ENCODE peak calls at places on chromosomes 12 and 14, in five cellular contexts. One of them, this sample, is unnamed.

GRCh38 chr12:56126732-56127239 is 1.3 kb upstream of the ESYT1 start:
- DNase-seq in GM23338: no peak
- DNase-seq in A549: no peak
- DNase-seq in K562: no peak
- DNase-seq in HepG2: no peak
- DNase-seq in this sample: no peak

GRCh38 chr14:30580616-30581282 is 21.8 kb downstream of the G2E3 start:
- DNase-seq in GM23338: no peak
- DNase-seq in A549: no peak
- DNase-seq in K562: no peak
- DNase-seq in HepG2: no peak
- DNase-seq in this sample: no peak

GRCh38 chr14:37129047-37129446 is 43.4 kb downstream of the SLC25A21 start:
- DNase-seq in GM23338: no peak
- DNase-seq in A549: no peak
- DNase-seq in K562: no peak
- DNase-seq in HepG2: no peak
- DNase-seq in this sample: no peak

GRCh38 chr12:76299536-76300296 is 48.5 kb downstream of the BBS10 start:
- DNase-seq in GM23338: no peak
- DNase-seq in A549: peak
- DNase-seq in K562: no peak
- DNase-seq in HepG2: peak
- DNase-seq in this sample: no peak

GRCh38 chr14:51534623-51535022 is 117.1 kb upstream of the FRMD6 start:
- DNase-seq in GM23338: no peak
- DNase-seq in A549: no peak
- DNase-seq in K562: no peak
- DNase-seq in HepG2: peak
- DNase-seq in this sample: no peak

GRCh38 chr14:56211124-56211523 is 92.9 kb downstream of the PELI2 start:
- DNase-seq in GM23338: no peak
- DNase-seq in A549: no peak
- DNase-seq in K562: no peak
- DNase-seq in HepG2: no peak
- DNase-seq in this sample: no peak

GRCh38 chr12:67364228-67364627 is 95.1 kb downstream of the CAND1 start:
- DNase-seq in GM23338: no peak
- DNase-seq in A549: no peak
- DNase-seq in K562: no peak
- DNase-seq in HepG2: no peak
- DNase-seq in this sample: no peak

GRCh38 chr14:83894519-83894918 is 1635.4 kb upstream of the FLRT2 start:
- DNase-seq in GM23338: peak
- DNase-seq in A549: no peak
- DNase-seq in K562: no peak
- DNase-seq in HepG2: no peak
- DNase-seq in this sample: no peak

GRCh38 chr14:100554082-100554677 is 33.0 kb downstream of the BEGAIN start:
- DNase-seq in GM23338: no peak
- DNase-seq in A549: no peak
- DNase-seq in K562: peak
- DNase-seq in HepG2: no peak
- DNase-seq in this sample: no peak

GRCh38 chr14:89787525-89787924 is 167.0 kb downstream of the EFCAB11 start:
- DNase-seq in GM23338: no peak
- DNase-seq in A549: no peak
- DNase-seq in K562: no peak
- DNase-seq in HepG2: no peak
- DNase-seq in this sample: no peak

GRCh38 chr14:52363969-52364368 is 49.9 kb downstream of the PTGER2 start:
- DNase-seq in GM23338: no peak
- DNase-seq in A549: no peak
- DNase-seq in K562: no peak
- DNase-seq in HepG2: no peak
- DNase-seq in this sample: no peak

GRCh38 chr12:10272466-10272865 is 35.2 kb upstream of the KLRD1 start:
- DNase-seq in GM23338: no peak
- DNase-seq in A549: no peak
- DNase-seq in K562: no peak
- DNase-seq in HepG2: no peak
- DNase-seq in this sample: no peak

GRCh38 chr14:26204954-26205479 is 392.8 kb downstream of the NOVA1 start:
- DNase-seq in GM23338: peak
- DNase-seq in A549: no peak
- DNase-seq in K562: no peak
- DNase-seq in HepG2: no peak
- DNase-seq in this sample: no peak

GRCh38 chr12:103677341-103677740 is 90.3 kb downstream of the STAB2 start:
- DNase-seq in GM23338: peak
- DNase-seq in A549: no peak
- DNase-seq in K562: no peak
- DNase-seq in HepG2: no peak
- DNase-seq in this sample: no peak

GRCh38 chr12:25323774-25324086 is 73.0 kb upstream of the KRAS start:
- DNase-seq in GM23338: no peak
- DNase-seq in A549: no peak
- DNase-seq in K562: no peak
- DNase-seq in HepG2: no peak
- DNase-seq in this sample: no peak

GRCh38 chr14:68663385-68664076 is 129.3 kb downstream of the ZFP36L1 start:
- DNase-seq in GM23338: no peak
- DNase-seq in A549: no peak
- DNase-seq in K562: no peak
- DNase-seq in HepG2: no peak
- DNase-seq in this sample: peak
- TF ChIP-seq JUNB in GM23338: no peak
- TF ChIP-seq JUNB in A549: no peak
- TF ChIP-seq JUNB in K562: no peak
- TF ChIP-seq JUNB in HepG2: no peak
- TF ChIP-seq JUNB in this sample: peak

GRCh38 chr12:132617135-132617701 is 1.4 kb upstream of the P2RX2 start:
- DNase-seq in GM23338: no peak
- DNase-seq in A549: no peak
- DNase-seq in K562: no peak
- DNase-seq in HepG2: no peak
- DNase-seq in this sample: no peak

GRCh38 chr12:132620113-132620892 is 1.7 kb downstream of the P2RX2 start:
- DNase-seq in GM23338: no peak
- DNase-seq in A549: no peak
- DNase-seq in K562: no peak
- DNase-seq in HepG2: no peak
- DNase-seq in this sample: no peak

GRCh38 chr12:132618683-132619043 is at the start of gene P2RX2:
- DNase-seq in GM23338: peak
- DNase-seq in A549: no peak
- DNase-seq in K562: no peak
- DNase-seq in HepG2: no peak
- DNase-seq in this sample: no peak

GRCh38 chr12:132619301-132620112 is 931 bp downstream of the P2RX2 start:
- DNase-seq in GM23338: peak
- DNase-seq in A549: no peak
- DNase-seq in K562: no peak
- DNase-seq in HepG2: no peak
- DNase-seq in this sample: no peak

GRCh38 chr12:132617822-132618682 is 524 bp upstream of the P2RX2 start:
- DNase-seq in GM23338: peak
- DNase-seq in A549: no peak
- DNase-seq in K562: no peak
- DNase-seq in HepG2: no peak
- DNase-seq in this sample: no peak
- TF ChIP-seq JUNB in GM23338: no peak
- TF ChIP-seq JUNB in A549: no peak
- TF ChIP-seq JUNB in K562: no peak
- TF ChIP-seq JUNB in HepG2: no peak
- TF ChIP-seq JUNB in this sample: no peak

GRCh38 chr12:80411787-80412186 is 32.2 kb upstream of the PTPRQ start:
- DNase-seq in GM23338: no peak
- DNase-seq in A549: no peak
- DNase-seq in K562: no peak
- DNase-seq in HepG2: no peak
- DNase-seq in this sample: no peak

GRCh38 chr12:80413462-80413861 is 30.6 kb upstream of the PTPRQ start:
- DNase-seq in GM23338: peak
- DNase-seq in A549: no peak
- DNase-seq in K562: no peak
- DNase-seq in HepG2: no peak
- DNase-seq in this sample: no peak

DNA sequence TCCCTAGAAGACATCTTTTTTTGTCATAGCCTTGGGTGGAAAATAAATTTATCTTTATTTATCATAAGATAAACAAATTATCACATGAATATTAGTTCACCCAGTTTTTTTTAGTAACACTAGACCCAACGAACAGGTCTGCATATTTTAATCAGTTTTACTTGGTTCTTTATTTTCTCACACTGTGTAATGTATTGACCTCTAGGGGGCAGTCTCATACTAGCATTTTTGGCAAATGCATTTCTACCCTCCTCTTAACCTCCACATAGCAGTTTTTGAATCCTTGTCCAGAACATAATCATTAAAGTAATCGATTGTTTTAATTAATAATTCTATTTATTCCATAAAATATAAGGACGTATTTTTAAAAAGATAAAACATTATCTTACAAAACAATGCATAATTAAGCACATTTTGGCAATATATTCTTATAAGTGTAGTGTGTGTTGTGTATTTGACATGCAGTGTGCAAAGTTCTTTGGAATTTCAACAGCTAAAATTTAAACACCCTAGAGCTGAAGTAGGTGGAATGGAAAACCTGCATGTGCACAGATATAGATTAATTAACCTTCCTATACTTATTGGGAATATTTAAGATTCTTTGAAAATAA is 31.6 kb upstream of the PTPRQ start:
- DNase-seq in GM23338: peak
- DNase-seq in A549: peak
- DNase-seq in K562: peak
- DNase-seq in HepG2: peak
- DNase-seq in this sample: no peak
- TF ChIP-seq JUNB in GM23338: no peak
- TF ChIP-seq JUNB in A549: no peak
- TF ChIP-seq JUNB in K562: no peak
- TF ChIP-seq JUNB in HepG2: no peak
- TF ChIP-seq JUNB in this sample: no peak

GRCh38 chr14:33016611-33017010 is 77.9 kb downstream of the NPAS3 start:
- DNase-seq in GM23338: no peak
- DNase-seq in A549: no peak
- DNase-seq in K562: no peak
- DNase-seq in HepG2: no peak
- DNase-seq in this sample: no peak
- TF ChIP-seq JUNB in GM23338: no peak
- TF ChIP-seq JUNB in A549: no peak
- TF ChIP-seq JUNB in K562: no peak
- TF ChIP-seq JUNB in HepG2: no peak
- TF ChIP-seq JUNB in this sample: no peak

DNA sequence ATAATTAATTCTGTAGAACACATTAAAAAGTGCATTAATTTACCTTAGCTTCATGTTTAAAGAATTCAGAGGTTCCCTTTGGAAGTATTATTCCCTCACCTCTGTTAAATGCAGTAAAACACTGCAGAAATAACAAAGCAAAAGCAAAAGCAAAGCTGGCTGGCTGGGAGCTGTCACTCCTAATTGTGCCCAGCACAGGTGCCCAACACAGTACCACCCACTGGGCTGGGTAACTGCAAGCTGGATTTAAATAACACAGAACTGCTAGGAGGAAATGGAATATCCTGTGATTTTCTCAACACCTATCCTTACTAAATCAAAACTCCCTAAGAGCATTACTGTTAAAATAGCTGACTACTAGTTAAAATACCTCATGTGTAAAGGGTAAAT is 72.6 kb downstream of the SLC2A13 start:
- DNase-seq in GM23338: peak
- DNase-seq in A549: no peak
- DNase-seq in K562: no peak
- DNase-seq in HepG2: no peak
- DNase-seq in this sample: no peak
- TF ChIP-seq JUNB in GM23338: no peak
- TF ChIP-seq JUNB in A549: no peak
- TF ChIP-seq JUNB in K562: no peak
- TF ChIP-seq JUNB in HepG2: no peak
- TF ChIP-seq JUNB in this sample: no peak